ENCODE peak calls at places on chromosomes 16 and 17, in eight cellular contexts. I is HCT116, B is GM23248, T is SK-N-SH, G is PC-3, Q is GM23338, H is neural progenitor cell, X is OCI-LY7. E is an unnamed sample.

GRCh38 chr16:56207421-56207820 is 16.1 kb downstream of the GNAO1 start:
- DNase-seq in G (no peak), T (no peak), B (no peak), H (no peak), X (no peak), I (no peak), Q (no peak), E (no peak)

GRCh38 chr17:75557075-75557851 is 30.3 kb upstream of the MYO15B start:
- DNase-seq in B (peak), I (no peak), X (no peak), H (no peak), G (peak), Q (no peak), T (peak), E (no peak)

GRCh38 chr17:59730268-59730834 is 22.9 kb downstream of the VMP1 start:
- DNase-seq in Q (no peak), I (no peak), B (no peak), X (no peak), G (no peak), H (no peak), T (no peak), E (no peak)

GRCh38 chr17:21029032-21029431 is 13.8 kb downstream of the USP22 start:
- DNase-seq in T (no peak), X (no peak), B (peak), Q (no peak), G (peak), I (no peak), H (no peak), E (no peak)

GRCh38 chr17:11486726-11487310 is 111.5 kb upstream of the DNAH9 start:
- DNase-seq in B (no peak), H (peak), G (no peak), I (no peak), T (no peak), X (no peak), Q (no peak), E (no peak)

GRCh38 chr16:9311303-9311954 is 220.0 kb downstream of the HAPSTR1 start:
- DNase-seq in B (peak), Q (peak), X (no peak), G (no peak), I (no peak), H (peak), T (no peak), E (no peak)

GRCh38 chr16:49491736-49492089 is 118.1 kb downstream of the C16orf78 start:
- DNase-seq in X (no peak), G (peak), T (no peak), B (no peak), Q (peak), I (peak), H (peak), E (peak)

GRCh38 chr17:29115906-29116651 is 64.1 kb downstream of the MYO18A start:
- DNase-seq in H (peak), G (peak), B (peak), X (peak), T (peak), Q (peak), I (peak), E (peak)

GRCh38 chr16:16879567-16880251 is 500.8 kb downstream of the NPIPA7 start:
- DNase-seq in I (no peak), G (no peak), H (no peak), X (no peak), Q (no peak), B (no peak), T (no peak), E (no peak)

GRCh38 chr17:32927724-32928526 is at the start of gene TMEM98:
- DNase-seq in G (peak), T (peak), X (no peak), Q (peak), B (peak), H (peak), I (no peak), E (peak)

GRCh38 chr16:30870904-30871303 is 23.0 kb downstream of the BCL7C start:
- DNase-seq in H (no peak), X (no peak), B (no peak), Q (no peak), T (no peak), G (no peak), I (no peak), E (no peak)
- H3K4me3 ChIP-seq in H (no peak), X (no peak), B (no peak), Q (no peak), T (no peak), G (no peak), I (no peak), E (no peak)

DNA sequence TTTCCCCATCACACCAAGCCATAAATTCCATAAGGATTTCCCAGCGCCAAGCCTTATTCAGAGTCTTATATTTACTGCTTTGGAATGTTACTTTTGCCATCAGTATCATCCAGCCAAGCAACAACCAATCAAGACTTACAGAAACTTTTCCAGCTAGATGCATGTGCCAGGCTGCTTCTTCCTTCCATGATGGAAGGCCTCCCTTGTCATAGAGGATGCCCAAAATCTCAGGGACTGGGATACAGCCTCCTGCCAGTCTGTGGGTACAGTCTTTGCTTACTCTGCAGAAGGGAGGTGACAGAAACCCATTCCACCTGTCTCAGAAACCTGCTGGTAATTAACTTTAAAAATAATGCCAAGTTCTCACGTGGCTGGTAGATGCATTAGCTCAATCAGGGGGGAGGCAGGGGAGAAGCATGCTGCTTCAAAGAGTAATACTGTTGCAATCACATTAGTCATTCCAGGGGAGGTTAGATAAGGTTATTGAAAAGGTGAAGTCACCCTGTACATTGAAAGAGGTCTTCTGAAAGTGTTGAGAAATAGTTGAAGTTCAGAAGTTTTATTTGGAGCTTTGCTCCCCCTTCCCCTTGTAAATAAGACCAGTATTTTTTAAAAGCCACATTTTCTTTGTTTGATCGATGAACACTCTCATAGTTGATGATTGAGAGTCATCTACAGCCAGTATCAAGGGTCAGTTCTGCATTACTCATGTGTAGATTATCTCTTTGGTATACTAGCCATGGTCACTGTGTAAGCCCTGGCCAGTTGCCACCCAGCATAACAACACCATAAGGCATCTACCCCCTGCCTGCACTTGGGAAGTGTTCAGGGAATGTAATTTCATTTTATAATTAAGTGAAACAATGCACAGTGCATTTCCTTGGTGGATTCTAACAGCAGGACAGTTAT is 22.2 kb downstream of the HLF start:
- DNase-seq in Q (no peak), H (no peak), I (peak), G (peak), X (no peak), B (peak), T (no peak), E (no peak)
- TF ChIP-seq EZH2phosphoT487 in Q (no peak), H (no peak), I (no peak), G (no peak), X (no peak), B (no peak), T (no peak), E (no peak)

DNA sequence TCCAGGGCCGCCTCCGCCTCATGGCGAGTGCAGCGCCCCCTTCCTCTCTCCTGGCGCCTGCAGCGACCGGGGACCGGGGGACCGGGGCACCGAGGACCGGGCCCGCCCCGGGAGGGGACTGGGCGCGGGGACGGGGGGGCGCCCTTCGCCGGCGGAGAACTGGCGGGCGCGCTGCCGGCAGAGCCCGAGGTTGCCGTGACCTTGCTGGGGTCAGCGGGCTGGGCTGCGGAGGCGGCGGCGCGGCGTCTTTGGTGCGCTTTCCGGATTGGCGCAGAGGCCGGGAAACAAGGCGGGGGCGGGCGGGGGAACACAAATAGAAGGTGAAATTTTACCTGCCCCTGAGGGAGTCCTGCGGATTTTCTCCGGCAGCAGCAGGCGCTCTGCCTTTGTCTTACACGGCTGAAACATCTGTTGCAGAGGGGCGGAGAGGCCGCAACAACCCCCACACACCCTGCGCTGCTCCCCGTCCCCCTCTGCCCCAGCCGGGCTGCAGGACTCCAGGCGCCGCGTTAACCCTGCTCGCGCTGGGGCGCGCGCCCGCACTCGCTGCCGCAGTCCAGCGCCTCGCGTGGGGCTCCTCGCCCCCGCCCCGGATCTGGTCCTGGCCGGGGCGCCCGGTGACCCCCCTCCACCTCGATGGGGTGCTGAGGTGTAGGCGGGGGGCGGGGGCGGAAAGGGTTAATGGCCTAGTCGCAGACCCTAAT is 53.5 kb downstream of the SREBF1 start:
- DNase-seq in H (peak), I (no peak), Q (peak), B (peak), T (peak), G (peak), X (peak), E (peak)
- H3K4me3 ChIP-seq in H (peak), I (peak), Q (peak), B (peak), T (peak), G (peak), X (peak), E (peak)

GRCh38 chr17:14015286-14015685 is 54.0 kb upstream of the COX10 start:
- DNase-seq in I (no peak), G (no peak), T (no peak), B (no peak), H (no peak), Q (no peak), X (no peak), E (no peak)
- TF ChIP-seq EZH2phosphoT487 in I (no peak), G (no peak), T (no peak), B (no peak), H (no peak), Q (no peak), X (no peak), E (no peak)